ENCODE peak calls at places on chromosomes 12 and 14, in four cellular contexts. C, A, I and P are unnamed samples.

GRCh38 chr12:78155546-78155945 is 324.9 kb downstream of the NAV3 start:
- DNase-seq in I (no peak), A (no peak), C (no peak), P (no peak)

GRCh38 chr14:49971156-49972141 is 78.6 kb downstream of the ARF6 start:
- DNase-seq in A (no peak), C (no peak), I (no peak), P (peak; percentile 63)

GRCh38 chr14:36661506-36662257 is at the start of gene PAX9:
- DNase-seq in C (peak; percentile 91), A (no peak), I (peak; percentile 86), P (peak; percentile 86)

GRCh38 chr14:84421611-84422010 is 1108.3 kb upstream of the FLRT2 start:
- DNase-seq in C (no peak), A (no peak), I (no peak), P (no peak)

GRCh38 chr14:99270491-99271287 is 1.3 kb downstream of the BCL11B start:
- DNase-seq in A (no peak), C (no peak), I (peak; percentile 29), P (no peak)

GRCh38 chr12:7907009-7907408 is 29.0 kb downstream of the SLC2A3 start:
- DNase-seq in A (no peak), I (no peak), C (peak; percentile 93), P (peak; percentile 33)

GRCh38 chr12:50283924-50284236 is 560 bp upstream of the LIMA1 start:
- DNase-seq in I (no peak), A (no peak), C (no peak), P (no peak)

GRCh38 chr14:51774209-51774608 is 86.2 kb upstream of the GNG2 start:
- DNase-seq in C (no peak), A (no peak), I (no peak), P (no peak)

GRCh38 chr12:71312767-71313375 is 126.7 kb upstream of the LGR5 start:
- DNase-seq in C (no peak), I (peak; percentile 19), A (no peak), P (no peak)

GRCh38 chr14:76812093-76812421 is 625 bp downstream of the ANGEL1 start:
- DNase-seq in I (no peak), C (no peak), A (no peak), P (peak; percentile 37)

GRCh38 chr14:76811561-76811960 is 1.1 kb downstream of the ANGEL1 start:
- DNase-seq in I (no peak), A (no peak), C (no peak), P (no peak)

GRCh38 chr14:76810525-76810924 is 2.2 kb downstream of the ANGEL1 start:
- DNase-seq in A (no peak), I (no peak), C (no peak), P (no peak)

GRCh38 chr14:76812422-76813383 is at the start of gene ANGEL1:
- DNase-seq in I (peak; percentile 98), A (peak; percentile 98), C (peak; percentile 96), P (peak; percentile 97)

DNA sequence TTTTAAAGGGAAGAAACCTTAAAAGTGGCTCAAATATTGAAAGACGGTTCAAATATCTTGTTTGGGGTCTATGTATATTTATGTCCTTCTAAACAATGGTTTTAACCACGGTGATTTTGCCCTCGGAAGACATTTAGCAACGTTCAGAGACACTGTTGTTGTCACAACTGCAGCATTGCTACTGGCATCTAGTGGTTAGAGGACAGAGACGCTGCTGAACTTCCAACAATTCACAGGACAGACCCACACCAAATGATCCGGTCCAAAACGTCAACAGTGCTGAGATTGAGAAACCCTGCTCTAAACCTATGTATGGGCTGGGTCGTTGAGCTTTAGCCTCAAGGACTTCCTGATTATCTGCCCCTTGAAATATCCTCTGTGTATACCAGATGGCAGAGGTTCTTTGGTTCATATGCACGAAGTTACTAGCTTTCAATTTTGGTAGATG is 1.7 kb downstream of the ANGEL1 start:
- DNase-seq in C (peak; percentile 37), A (no peak), I (no peak), P (peak; percentile 27)
- TF ChIP-seq POLR2A in C (no peak), A (no peak), I (no peak), P (no peak)

GRCh38 chr12:51591020-51591901 is at the start of gene SCN8A:
- DNase-seq in A (no peak), I (peak; percentile 24), C (peak; percentile 61), P (peak; percentile 27)
- TF ChIP-seq POLR2A in A (no peak), I (no peak), C (peak; percentile 47), P (no peak)

GRCh38 chr12:10363665-10363921 is 26.2 kb downstream of the KLRK1 start:
- DNase-seq in C (no peak), A (no peak), I (no peak), P (no peak)

GRCh38 chr12:10365716-10366433 is 24.0 kb downstream of the KLRK1 start:
- DNase-seq in A (no peak), I (no peak), C (no peak), P (no peak)

GRCh38 chr12:10362828-10363664 is 26.8 kb downstream of the KLRK1 start:
- DNase-seq in C (no peak), A (no peak), I (no peak), P (no peak)

GRCh38 chr12:10364839-10365681 is 24.8 kb downstream of the KLRK1 start:
- DNase-seq in C (peak; percentile 53), I (peak; percentile 70), A (peak; percentile 79), P (peak; percentile 71)

DNA sequence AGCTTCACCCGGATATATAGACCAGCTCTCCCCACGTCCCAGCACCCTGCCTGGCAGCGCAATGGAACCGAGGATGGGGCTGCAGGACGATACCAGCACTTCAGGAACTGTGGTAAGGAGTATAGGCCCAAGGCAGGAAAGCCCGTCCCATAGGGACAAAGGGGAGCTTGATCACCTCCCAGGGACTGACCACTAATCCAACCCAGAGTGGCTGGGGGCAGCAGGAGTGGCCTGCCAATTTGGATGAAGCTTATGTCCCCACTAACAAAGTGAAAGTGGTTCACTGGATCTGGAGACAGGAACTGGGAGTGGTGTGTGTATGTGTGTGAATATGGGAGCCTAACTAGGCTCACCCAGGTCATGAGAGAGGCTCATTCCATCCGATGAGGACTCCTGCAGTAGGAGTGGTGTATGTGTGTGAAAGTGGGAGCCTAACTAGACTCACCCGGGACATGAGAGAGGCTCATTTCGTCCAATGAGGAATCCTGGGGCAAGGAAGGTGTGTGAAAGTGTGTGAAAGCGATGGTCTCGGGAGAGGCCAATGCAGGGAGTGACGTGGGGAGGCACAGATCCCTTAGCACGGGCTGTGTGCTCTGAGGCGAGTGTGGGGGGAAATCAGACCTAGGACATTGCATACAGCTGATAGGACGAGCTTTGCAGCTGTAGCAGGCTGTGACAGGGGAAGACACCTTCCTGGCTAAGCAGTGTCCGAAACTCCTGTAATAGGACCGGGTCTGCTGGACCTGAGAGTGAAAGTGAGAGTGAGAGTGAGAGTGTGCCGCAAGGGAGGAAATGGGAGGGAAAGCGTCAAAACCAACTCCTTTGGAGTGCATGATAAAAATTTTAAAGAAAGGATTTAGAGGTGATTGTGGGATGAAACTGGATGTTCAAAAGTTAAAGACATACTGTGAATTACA is 25.7 kb downstream of the KLRK1 start:
- DNase-seq in A (peak; percentile 72), C (no peak), I (peak; percentile 51), P (peak; percentile 41)
- TF ChIP-seq POLR2A in A (no peak), C (no peak), I (peak; percentile 16), P (peak; percentile 58)

GRCh38 chr12:43551971-43552559 is at the start of gene ADAMTS20:
- DNase-seq in C (no peak), A (no peak), I (no peak), P (no peak)
- TF ChIP-seq POLR2A in C (no peak), A (no peak), I (no peak), P (no peak)

DNA sequence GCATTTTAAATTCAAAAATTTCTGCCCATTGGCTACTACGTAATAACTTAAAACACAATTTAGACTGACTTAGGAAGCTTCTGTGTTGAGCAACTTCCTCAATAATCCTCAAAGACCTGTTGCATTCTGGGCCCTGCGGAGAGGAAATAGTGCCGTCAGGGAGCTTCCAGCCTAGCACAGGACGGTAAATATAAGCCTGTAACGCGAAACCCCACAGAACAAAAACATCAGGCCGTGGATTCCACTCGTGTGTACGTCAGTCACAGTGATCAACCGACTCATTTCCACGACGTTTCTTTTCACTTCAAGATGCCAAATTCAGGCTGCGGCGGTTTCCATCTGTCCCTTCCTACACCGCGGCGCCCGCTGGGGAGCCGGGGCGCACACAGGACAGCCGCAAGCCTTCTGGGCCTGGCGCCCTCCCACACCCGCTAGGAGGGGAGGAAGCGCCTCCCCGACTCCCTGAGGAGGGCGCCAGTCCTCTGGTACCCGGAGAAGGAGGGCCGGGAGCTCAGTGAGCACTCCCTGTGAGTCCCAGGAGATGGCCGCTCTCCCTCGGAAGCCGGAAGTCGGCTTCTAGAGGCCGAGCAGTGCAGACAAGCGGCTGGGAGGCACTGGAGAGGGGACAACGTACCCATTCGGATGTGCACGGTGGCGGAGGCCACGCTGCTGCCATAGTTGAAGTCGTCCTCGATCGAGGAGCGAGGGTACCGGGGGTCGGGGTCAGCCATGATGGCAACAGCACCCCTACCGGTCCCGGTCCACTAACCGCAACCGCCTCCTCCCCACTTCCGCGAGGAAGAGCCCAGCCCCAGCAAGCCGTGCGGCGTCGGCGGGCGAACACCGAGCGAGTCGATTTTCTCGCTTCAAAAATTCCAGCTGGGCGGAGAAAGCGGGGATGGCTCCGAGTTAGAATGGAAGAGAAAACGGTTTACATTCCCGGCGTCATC is at the start of gene TMBIM4:
- DNase-seq in C (peak; percentile 97), I (peak; percentile 86), A (peak; percentile 94), P (peak; percentile 91)
- TF ChIP-seq POLR2A in C (peak; percentile 83), I (peak; percentile 68), A (peak; percentile 61), P (peak; percentile 76)

GRCh38 chr12:109150124-109150640 is 33.8 kb downstream of the ACACB start:
- DNase-seq in C (no peak), A (peak; percentile 56), I (no peak), P (no peak)

GRCh38 chr12:109144224-109144623 is 27.8 kb downstream of the ACACB start:
- DNase-seq in I (no peak), A (peak; percentile 18), C (no peak), P (no peak)

GRCh38 chr12:109153711-109154434 is 37.5 kb downstream of the ACACB start:
- DNase-seq in I (peak; percentile 52), A (peak; percentile 74), C (no peak), P (no peak)

GRCh38 chr12:109151457-109151856 is 35.1 kb downstream of the ACACB start:
- DNase-seq in C (no peak), I (no peak), A (no peak), P (no peak)

GRCh38 chr12:109147954-109148353 is 31.6 kb downstream of the ACACB start:
- DNase-seq in A (peak; percentile 89), C (no peak), I (no peak), P (peak; percentile 36)
- TF ChIP-seq POLR2A in A (no peak), C (no peak), I (no peak), P (no peak)

GRCh38 chr12:1594045-1594294 is 411 bp downstream of the FBXL14 start:
- DNase-seq in A (peak; percentile 79), I (peak; percentile 76), C (peak; percentile 67), P (peak; percentile 76)

GRCh38 chr12:1595690-1596347 is 1.4 kb upstream of the FBXL14 start:
- DNase-seq in C (no peak), A (no peak), I (no peak), P (peak; percentile 33)

GRCh38 chr12:1593232-1594044 is 943 bp downstream of the FBXL14 start:
- DNase-seq in A (peak; percentile 78), I (peak; percentile 60), C (peak; percentile 55), P (peak; percentile 74)

GRCh38 chr12:1595026-1595561 is 713 bp upstream of the FBXL14 start:
- DNase-seq in A (peak; percentile 76), C (no peak), I (no peak), P (peak; percentile 37)

GRCh38 chr12:1594295-1595025 is at the start of gene FBXL14:
- DNase-seq in I (peak; percentile 93), A (peak; percentile 95), C (peak; percentile 87), P (peak; percentile 92)
- TF ChIP-seq POLR2A in I (peak; percentile 73), A (no peak), C (peak; percentile 65), P (peak; percentile 31)